ENCODE peak calls at places on chromosomes 3 and 15, in six cellular contexts. Z, S, I, K, Q and P are unnamed samples.

GRCh38 chr15:67050062-67050461 is 15.3 kb upstream of the SMAD3 start:
- DNase-seq in Z (peak), I (no peak), K (no peak), Q (no peak), S (no peak), P (no peak)

GRCh38 chr15:52103217-52104207 is 9.1 kb downstream of the BCL2L10 start:
- DNase-seq in Q (peak), Z (peak), S (peak), K (no peak), I (peak), P (no peak)

GRCh38 chr15:90104551-90104950 is 2.3 kb upstream of the IDH2 start:
- DNase-seq in I (no peak), S (no peak), Q (no peak), Z (no peak), K (no peak), P (no peak)

GRCh38 chr15:44541282-44541958 is 4.5 kb downstream of the EIF3J start:
- DNase-seq in I (no peak), Z (peak), Q (no peak), K (no peak), S (no peak), P (no peak)

GRCh38 chr3:9897408-9898372 is 5.0 kb upstream of the IL17RE start:
- DNase-seq in I (peak), K (no peak), Z (peak), S (peak), Q (no peak), P (no peak)

GRCh38 chr3:159732172-159733111 is 256.2 kb upstream of the IL12A start:
- DNase-seq in Q (no peak), I (no peak), K (no peak), S (peak), Z (peak), P (peak)

GRCh38 chr15:49747340-49747739 is 126.5 kb downstream of the DTWD1 start:
- DNase-seq in I (no peak), Q (no peak), K (no peak), S (no peak), Z (no peak), P (no peak)

GRCh38 chr3:129045675-129046036 is 14.9 kb upstream of the GP9 start:
- DNase-seq in Z (no peak), S (no peak), K (no peak), I (no peak), Q (no peak), P (peak)

GRCh38 chr3:13782501-13782900 is 97.4 kb downstream of the WNT7A start:
- DNase-seq in K (no peak), Q (no peak), Z (no peak), S (no peak), I (no peak), P (no peak)

GRCh38 chr15:76844096-76844495 is 61.0 kb downstream of the SCAPER start:
- DNase-seq in K (no peak), Q (no peak), S (no peak), I (no peak), Z (no peak), P (no peak)

GRCh38 chr3:32424581-32425250 is 33.1 kb downstream of the CMTM7 start:
- DNase-seq in Z (no peak), K (no peak), Q (no peak), S (no peak), I (no peak), P (no peak)

GRCh38 chr3:32431481-32431880 is 39.8 kb downstream of the CMTM7 start:
- DNase-seq in Z (no peak), I (no peak), K (no peak), S (no peak), Q (no peak), P (no peak)

GRCh38 chr3:32432045-32432710 is 40.5 kb downstream of the CMTM7 start:
- DNase-seq in S (no peak), Z (no peak), K (no peak), Q (no peak), I (no peak), P (no peak)

GRCh38 chr3:32430900-32431299 is 39.2 kb downstream of the CMTM7 start:
- DNase-seq in S (no peak), Z (no peak), I (no peak), Q (no peak), K (no peak), P (no peak)

GRCh38 chr3:32428092-32429068 is 36.7 kb downstream of the CMTM7 start:
- DNase-seq in Z (no peak), Q (no peak), I (no peak), K (no peak), S (no peak), P (no peak)
- H3K27ac ChIP-seq in Z (no peak), Q (peak), I (no peak), K (peak), S (no peak), P (peak)

DNA sequence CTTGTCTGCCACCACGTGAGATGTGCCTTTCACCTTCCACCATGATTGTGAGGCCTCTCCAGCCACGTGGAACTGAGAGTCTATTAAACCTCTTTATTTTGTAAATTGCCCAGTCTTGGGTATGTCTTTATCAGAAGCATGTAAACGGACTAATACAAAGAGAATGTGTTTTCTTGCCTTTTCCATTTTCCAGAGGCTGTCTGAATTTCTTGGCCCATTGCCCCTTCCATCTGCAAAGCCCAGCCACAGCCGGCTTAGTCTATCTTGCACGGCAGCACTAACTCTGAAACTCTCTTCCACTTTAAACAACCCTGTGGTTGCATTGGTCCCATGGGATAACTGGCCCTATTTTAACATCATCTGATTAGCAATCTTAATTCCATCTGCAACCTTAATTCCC is 215.3 kb downstream of the LRTM1 start:
- DNase-seq in Q (no peak), S (no peak), K (no peak), I (no peak), Z (no peak), P (no peak)
- TF ChIP-seq REST in Q (no peak), S (no peak), K (no peak), I (no peak), Z (no peak), P (no peak)

GRCh38 chr3:32076566-32076965 is 29.9 kb upstream of the GPD1L start:
- DNase-seq in K (no peak), S (no peak), Q (no peak), I (no peak), Z (no peak), P (no peak)

GRCh38 chr3:32077260-32078084 is 28.9 kb upstream of the GPD1L start:
- DNase-seq in Q (no peak), S (no peak), I (no peak), Z (no peak), K (no peak), P (peak)

GRCh38 chr3:32082727-32083126 is 23.7 kb upstream of the GPD1L start:
- DNase-seq in Q (no peak), Z (no peak), K (no peak), S (no peak), I (no peak), P (no peak)

GRCh38 chr3:32078864-32079263 is 27.6 kb upstream of the GPD1L start:
- DNase-seq in S (no peak), I (no peak), Q (no peak), Z (no peak), K (no peak), P (no peak)

GRCh38 chr3:32078085-32078634 is 28.3 kb upstream of the GPD1L start:
- DNase-seq in Q (no peak), S (no peak), Z (no peak), K (no peak), I (no peak), P (no peak)
- TF ChIP-seq CTCF in Q (no peak), S (no peak), Z (no peak), K (no peak), I (no peak), P (no peak)

GRCh38 chr3:16143870-16144568 is 30.5 kb upstream of the GALNT15 start:
- DNase-seq in K (no peak), Z (peak), Q (no peak), S (no peak), I (no peak), P (no peak)
- H3K27ac ChIP-seq in K (no peak), Z (peak), Q (peak), S (no peak), I (no peak), P (no peak)

DNA sequence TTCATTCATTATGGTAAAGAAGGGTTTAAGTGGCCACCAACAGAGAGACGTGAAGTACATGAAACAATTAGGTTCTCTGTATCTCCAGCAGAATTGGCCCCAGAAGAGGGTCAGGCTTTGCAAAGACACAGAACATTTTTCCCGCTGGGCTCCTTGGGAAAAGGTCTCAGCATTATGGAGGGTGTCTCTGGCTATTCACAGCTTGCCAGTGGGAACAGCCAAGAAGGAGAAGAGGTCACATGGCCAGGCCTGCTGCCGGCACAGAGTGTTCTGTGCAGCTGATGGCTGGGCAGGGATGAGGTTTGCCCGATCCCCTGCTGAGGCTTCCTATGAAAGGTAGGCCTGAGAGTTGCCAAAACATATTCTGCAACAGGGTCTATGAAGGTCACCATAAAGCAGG is 77.8 kb upstream of the LPP start:
- DNase-seq in Q (no peak), K (no peak), I (no peak), S (no peak), Z (no peak), P (no peak)
- TF ChIP-seq REST in Q (no peak), K (no peak), I (no peak), S (no peak), Z (no peak), P (no peak)

DNA sequence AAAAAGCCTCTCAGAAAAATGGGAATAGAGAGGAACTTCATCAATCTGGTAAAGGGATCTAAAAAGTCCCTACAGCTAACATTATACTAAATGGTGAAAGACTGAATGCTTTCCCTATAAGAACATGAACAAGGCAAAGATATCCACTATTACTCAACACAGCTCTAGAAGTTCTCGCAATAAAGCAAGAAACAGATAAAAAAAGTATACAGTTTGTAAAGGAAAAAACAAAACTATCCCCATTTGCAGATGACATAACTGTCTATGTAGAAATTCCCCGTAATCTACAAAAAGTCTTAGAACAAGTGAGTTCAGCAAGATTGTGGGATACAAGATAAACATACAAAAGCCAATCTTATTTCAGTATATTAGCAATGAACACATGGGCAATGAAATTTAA is 15.4 kb downstream of the EDC3 start:
- DNase-seq in S (no peak), Z (no peak), I (no peak), K (no peak), Q (no peak), P (no peak)
- TF ChIP-seq CTCF in S (no peak), Z (no peak), I (no peak), K (no peak), Q (no peak), P (no peak)

GRCh38 chr15:63835211-63835568 is 1.4 kb upstream of the HERC1 start:
- DNase-seq in S (no peak), Q (no peak), Z (no peak), K (no peak), I (no peak), P (no peak)

GRCh38 chr15:63836579-63836978 is 2.8 kb upstream of the HERC1 start:
- DNase-seq in I (no peak), K (no peak), Z (no peak), Q (no peak), S (no peak), P (no peak)

GRCh38 chr15:63832620-63833245 is 1.0 kb downstream of the HERC1 start:
- DNase-seq in S (no peak), Z (no peak), Q (no peak), I (no peak), K (no peak), P (peak)

GRCh38 chr15:63833246-63833696 is 477 bp downstream of the HERC1 start:
- DNase-seq in I (no peak), Q (no peak), S (no peak), Z (no peak), K (no peak), P (peak)

GRCh38 chr15:63834500-63835210 is 907 bp upstream of the HERC1 start:
- DNase-seq in S (no peak), I (no peak), Q (no peak), K (no peak), Z (no peak), P (no peak)
- H3K27ac ChIP-seq in S (peak), I (peak), Q (peak), K (peak), Z (peak), P (peak)